ENCODE peak calls at places on chromosomes 5 and 9, in eight cellular contexts. One of them, this sample, is unnamed.

GRCh38 chr9:36189978-36190377 is 743 bp upstream of the CLTA start:
- DNase-seq in NCI-H510A treated with DMSO at 0.1 percent for 48 hours: peak
- DNase-seq in CD4-positive, alpha-beta memory T cell: no peak
- DNase-seq in NCI-H460: no peak
- DNase-seq in memory B cell: no peak
- DNase-seq in NCI-H1694: no peak
- DNase-seq in ascending aorta: no peak
- DNase-seq in stimulated activated CD8-positive, alpha-beta memory T cell treated with anti-CD3 and anti-CD28 coated beads, Interleukin-4, amount 100 ng/mL, for 24 hours: no peak
- DNase-seq in this sample: no peak

GRCh38 chr5:154970759-154971158 is 29.9 kb downstream of the MRPL22 start:
- DNase-seq in NCI-H510A treated with DMSO at 0.1 percent for 48 hours: no peak
- DNase-seq in memory B cell: no peak
- DNase-seq in NCI-H460: no peak
- DNase-seq in ascending aorta: no peak
- DNase-seq in stimulated activated CD8-positive, alpha-beta memory T cell treated with anti-CD3 and anti-CD28 coated beads, Interleukin-4, amount 100 ng/mL, for 24 hours: no peak
- DNase-seq in NCI-H1694: no peak
- DNase-seq in CD4-positive, alpha-beta memory T cell: no peak
- DNase-seq in this sample: no peak

GRCh38 chr5:137300411-137301240 is 198.5 kb downstream of the SPOCK1 start:
- DNase-seq in ascending aorta: no peak
- DNase-seq in CD4-positive, alpha-beta memory T cell: no peak
- DNase-seq in NCI-H1694: no peak
- DNase-seq in NCI-H460: no peak
- DNase-seq in NCI-H510A treated with DMSO at 0.1 percent for 48 hours: no peak
- DNase-seq in memory B cell: no peak
- DNase-seq in stimulated activated CD8-positive, alpha-beta memory T cell treated with anti-CD3 and anti-CD28 coated beads, Interleukin-4, amount 100 ng/mL, for 24 hours: no peak
- DNase-seq in this sample: no peak

GRCh38 chr5:177358333-177358939 is 712 bp downstream of the RGS14 start:
- DNase-seq in NCI-H510A treated with DMSO at 0.1 percent for 48 hours: no peak
- DNase-seq in CD4-positive, alpha-beta memory T cell: no peak
- DNase-seq in memory B cell: no peak
- DNase-seq in NCI-H460: no peak
- DNase-seq in ascending aorta: no peak
- DNase-seq in stimulated activated CD8-positive, alpha-beta memory T cell treated with anti-CD3 and anti-CD28 coated beads, Interleukin-4, amount 100 ng/mL, for 24 hours: no peak
- DNase-seq in NCI-H1694: no peak
- DNase-seq in this sample: no peak

GRCh38 chr5:14675865-14676300 is 11.4 kb downstream of the OTULIN start:
- DNase-seq in NCI-H1694: no peak
- DNase-seq in memory B cell: peak
- DNase-seq in NCI-H460: no peak
- DNase-seq in NCI-H510A treated with DMSO at 0.1 percent for 48 hours: no peak
- DNase-seq in stimulated activated CD8-positive, alpha-beta memory T cell treated with anti-CD3 and anti-CD28 coated beads, Interleukin-4, amount 100 ng/mL, for 24 hours: no peak
- DNase-seq in ascending aorta: no peak
- DNase-seq in CD4-positive, alpha-beta memory T cell: peak
- DNase-seq in this sample: no peak

GRCh38 chr9:34869390-34869789 is 88.7 kb upstream of the PHF24 start:
- DNase-seq in stimulated activated CD8-positive, alpha-beta memory T cell treated with anti-CD3 and anti-CD28 coated beads, Interleukin-4, amount 100 ng/mL, for 24 hours: no peak
- DNase-seq in CD4-positive, alpha-beta memory T cell: no peak
- DNase-seq in ascending aorta: no peak
- DNase-seq in NCI-H1694: no peak
- DNase-seq in memory B cell: no peak
- DNase-seq in NCI-H510A treated with DMSO at 0.1 percent for 48 hours: no peak
- DNase-seq in NCI-H460: no peak
- DNase-seq in this sample: no peak

GRCh38 chr9:37030591-37030939 is 3.5 kb downstream of the PAX5 start:
- DNase-seq in ascending aorta: no peak
- DNase-seq in NCI-H1694: no peak
- DNase-seq in NCI-H510A treated with DMSO at 0.1 percent for 48 hours: no peak
- DNase-seq in memory B cell: no peak
- DNase-seq in stimulated activated CD8-positive, alpha-beta memory T cell treated with anti-CD3 and anti-CD28 coated beads, Interleukin-4, amount 100 ng/mL, for 24 hours: no peak
- DNase-seq in NCI-H460: no peak
- DNase-seq in CD4-positive, alpha-beta memory T cell: peak
- DNase-seq in this sample: no peak

GRCh38 chr9:134966697-134967546 is 49.2 kb upstream of the FCN1 start:
- DNase-seq in NCI-H1694: no peak
- DNase-seq in NCI-H460: no peak
- DNase-seq in memory B cell: no peak
- DNase-seq in ascending aorta: no peak
- DNase-seq in NCI-H510A treated with DMSO at 0.1 percent for 48 hours: no peak
- DNase-seq in stimulated activated CD8-positive, alpha-beta memory T cell treated with anti-CD3 and anti-CD28 coated beads, Interleukin-4, amount 100 ng/mL, for 24 hours: no peak
- DNase-seq in CD4-positive, alpha-beta memory T cell: no peak
- DNase-seq in this sample: no peak

GRCh38 chr9:97046228-97046627 is 7.3 kb upstream of the CTSV start:
- DNase-seq in memory B cell: no peak
- DNase-seq in NCI-H460: no peak
- DNase-seq in stimulated activated CD8-positive, alpha-beta memory T cell treated with anti-CD3 and anti-CD28 coated beads, Interleukin-4, amount 100 ng/mL, for 24 hours: no peak
- DNase-seq in NCI-H510A treated with DMSO at 0.1 percent for 48 hours: peak
- DNase-seq in CD4-positive, alpha-beta memory T cell: no peak
- DNase-seq in NCI-H1694: no peak
- DNase-seq in ascending aorta: no peak
- DNase-seq in this sample: no peak

GRCh38 chr5:82661462-82661861 is 383.3 kb upstream of the RPS23 start:
- DNase-seq in NCI-H510A treated with DMSO at 0.1 percent for 48 hours: no peak
- DNase-seq in CD4-positive, alpha-beta memory T cell: no peak
- DNase-seq in ascending aorta: no peak
- DNase-seq in stimulated activated CD8-positive, alpha-beta memory T cell treated with anti-CD3 and anti-CD28 coated beads, Interleukin-4, amount 100 ng/mL, for 24 hours: no peak
- DNase-seq in NCI-H1694: no peak
- DNase-seq in memory B cell: no peak
- DNase-seq in NCI-H460: no peak
- DNase-seq in this sample: no peak

GRCh38 chr5:78630047-78630446 is 18.5 kb downstream of the LHFPL2 start:
- DNase-seq in memory B cell: no peak
- DNase-seq in NCI-H460: no peak
- DNase-seq in stimulated activated CD8-positive, alpha-beta memory T cell treated with anti-CD3 and anti-CD28 coated beads, Interleukin-4, amount 100 ng/mL, for 24 hours: no peak
- DNase-seq in NCI-H1694: no peak
- DNase-seq in CD4-positive, alpha-beta memory T cell: no peak
- DNase-seq in NCI-H510A treated with DMSO at 0.1 percent for 48 hours: no peak
- DNase-seq in ascending aorta: no peak
- DNase-seq in this sample: no peak

GRCh38 chr9:116683535-116683934 is 3.6 kb upstream of the TRIM32 start:
- DNase-seq in NCI-H510A treated with DMSO at 0.1 percent for 48 hours: no peak
- DNase-seq in NCI-H1694: no peak
- DNase-seq in ascending aorta: no peak
- DNase-seq in memory B cell: no peak
- DNase-seq in stimulated activated CD8-positive, alpha-beta memory T cell treated with anti-CD3 and anti-CD28 coated beads, Interleukin-4, amount 100 ng/mL, for 24 hours: no peak
- DNase-seq in CD4-positive, alpha-beta memory T cell: no peak
- DNase-seq in NCI-H460: no peak
- DNase-seq in this sample: no peak

GRCh38 chr9:33288828-33289483 is 1.4 kb upstream of the NFX1 start:
- DNase-seq in ascending aorta: no peak
- DNase-seq in NCI-H510A treated with DMSO at 0.1 percent for 48 hours: no peak
- DNase-seq in stimulated activated CD8-positive, alpha-beta memory T cell treated with anti-CD3 and anti-CD28 coated beads, Interleukin-4, amount 100 ng/mL, for 24 hours: no peak
- DNase-seq in NCI-H460: no peak
- DNase-seq in memory B cell: no peak
- DNase-seq in CD4-positive, alpha-beta memory T cell: no peak
- DNase-seq in NCI-H1694: no peak
- DNase-seq in this sample: no peak

GRCh38 chr9:81588148-81588874 is 101.0 kb downstream of the TLE1 start:
- DNase-seq in stimulated activated CD8-positive, alpha-beta memory T cell treated with anti-CD3 and anti-CD28 coated beads, Interleukin-4, amount 100 ng/mL, for 24 hours: no peak
- DNase-seq in NCI-H1694: no peak
- DNase-seq in NCI-H460: peak
- DNase-seq in NCI-H510A treated with DMSO at 0.1 percent for 48 hours: peak
- DNase-seq in ascending aorta: peak
- DNase-seq in CD4-positive, alpha-beta memory T cell: no peak
- DNase-seq in memory B cell: no peak
- DNase-seq in this sample: peak

GRCh38 chr5:157306690-157307089 is 40.8 kb downstream of the CYFIP2 start:
- DNase-seq in NCI-H510A treated with DMSO at 0.1 percent for 48 hours: no peak
- DNase-seq in NCI-H460: no peak
- DNase-seq in memory B cell: no peak
- DNase-seq in NCI-H1694: no peak
- DNase-seq in stimulated activated CD8-positive, alpha-beta memory T cell treated with anti-CD3 and anti-CD28 coated beads, Interleukin-4, amount 100 ng/mL, for 24 hours: no peak
- DNase-seq in ascending aorta: no peak
- DNase-seq in CD4-positive, alpha-beta memory T cell: peak
- DNase-seq in this sample: no peak

GRCh38 chr5:95823738-95824609 is 1.4 kb upstream of the GLRX start:
- DNase-seq in ascending aorta: no peak
- DNase-seq in NCI-H510A treated with DMSO at 0.1 percent for 48 hours: peak
- DNase-seq in CD4-positive, alpha-beta memory T cell: peak
- DNase-seq in stimulated activated CD8-positive, alpha-beta memory T cell treated with anti-CD3 and anti-CD28 coated beads, Interleukin-4, amount 100 ng/mL, for 24 hours: no peak
- DNase-seq in NCI-H1694: no peak
- DNase-seq in NCI-H460: peak
- DNase-seq in memory B cell: no peak
- DNase-seq in this sample: peak

GRCh38 chr5:173646684-173647083 is 30.2 kb upstream of the BOD1 start:
- DNase-seq in CD4-positive, alpha-beta memory T cell: no peak
- DNase-seq in NCI-H460: no peak
- DNase-seq in NCI-H1694: no peak
- DNase-seq in NCI-H510A treated with DMSO at 0.1 percent for 48 hours: no peak
- DNase-seq in ascending aorta: no peak
- DNase-seq in memory B cell: no peak
- DNase-seq in stimulated activated CD8-positive, alpha-beta memory T cell treated with anti-CD3 and anti-CD28 coated beads, Interleukin-4, amount 100 ng/mL, for 24 hours: no peak
- DNase-seq in this sample: no peak

GRCh38 chr9:123832858-123833257 is 97.1 kb downstream of the DENND1A start:
- DNase-seq in ascending aorta: no peak
- DNase-seq in NCI-H460: no peak
- DNase-seq in memory B cell: no peak
- DNase-seq in NCI-H1694: no peak
- DNase-seq in NCI-H510A treated with DMSO at 0.1 percent for 48 hours: no peak
- DNase-seq in stimulated activated CD8-positive, alpha-beta memory T cell treated with anti-CD3 and anti-CD28 coated beads, Interleukin-4, amount 100 ng/mL, for 24 hours: no peak
- DNase-seq in CD4-positive, alpha-beta memory T cell: no peak
- DNase-seq in this sample: no peak

GRCh38 chr5:102811962-102812361 is 56.9 kb downstream of the PAM start:
- DNase-seq in NCI-H460: peak
- DNase-seq in NCI-H510A treated with DMSO at 0.1 percent for 48 hours: peak
- DNase-seq in memory B cell: no peak
- DNase-seq in NCI-H1694: peak
- DNase-seq in CD4-positive, alpha-beta memory T cell: no peak
- DNase-seq in stimulated activated CD8-positive, alpha-beta memory T cell treated with anti-CD3 and anti-CD28 coated beads, Interleukin-4, amount 100 ng/mL, for 24 hours: no peak
- DNase-seq in ascending aorta: no peak
- DNase-seq in this sample: no peak

GRCh38 chr9:38067892-38068615 is 973 bp downstream of the SHB start:
- DNase-seq in stimulated activated CD8-positive, alpha-beta memory T cell treated with anti-CD3 and anti-CD28 coated beads, Interleukin-4, amount 100 ng/mL, for 24 hours: no peak
- DNase-seq in ascending aorta: no peak
- DNase-seq in NCI-H460: no peak
- DNase-seq in CD4-positive, alpha-beta memory T cell: peak
- DNase-seq in memory B cell: peak
- DNase-seq in NCI-H1694: no peak
- DNase-seq in NCI-H510A treated with DMSO at 0.1 percent for 48 hours: no peak
- DNase-seq in this sample: no peak

GRCh38 chr9:76595645-76596044 is 136.7 kb downstream of the GCNT1 start:
- DNase-seq in memory B cell: no peak
- DNase-seq in stimulated activated CD8-positive, alpha-beta memory T cell treated with anti-CD3 and anti-CD28 coated beads, Interleukin-4, amount 100 ng/mL, for 24 hours: no peak
- DNase-seq in NCI-H1694: no peak
- DNase-seq in NCI-H460: no peak
- DNase-seq in CD4-positive, alpha-beta memory T cell: no peak
- DNase-seq in NCI-H510A treated with DMSO at 0.1 percent for 48 hours: no peak
- DNase-seq in ascending aorta: no peak
- DNase-seq in this sample: no peak

GRCh38 chr5:158609729-158610128 is 490.0 kb downstream of the EBF1 start:
- DNase-seq in NCI-H1694: no peak
- DNase-seq in memory B cell: no peak
- DNase-seq in ascending aorta: no peak
- DNase-seq in NCI-H460: no peak
- DNase-seq in NCI-H510A treated with DMSO at 0.1 percent for 48 hours: no peak
- DNase-seq in stimulated activated CD8-positive, alpha-beta memory T cell treated with anti-CD3 and anti-CD28 coated beads, Interleukin-4, amount 100 ng/mL, for 24 hours: no peak
- DNase-seq in CD4-positive, alpha-beta memory T cell: no peak
- DNase-seq in this sample: no peak

GRCh38 chr5:160460377-160461049 is 38.9 kb downstream of the PTTG1 start:
- DNase-seq in ascending aorta: no peak
- DNase-seq in NCI-H460: no peak
- DNase-seq in NCI-H510A treated with DMSO at 0.1 percent for 48 hours: no peak
- DNase-seq in memory B cell: no peak
- DNase-seq in CD4-positive, alpha-beta memory T cell: no peak
- DNase-seq in NCI-H1694: no peak
- DNase-seq in stimulated activated CD8-positive, alpha-beta memory T cell treated with anti-CD3 and anti-CD28 coated beads, Interleukin-4, amount 100 ng/mL, for 24 hours: no peak
- DNase-seq in this sample: no peak

GRCh38 chr9:37430841-37431597 is 8.5 kb downstream of the GRHPR start:
- DNase-seq in NCI-H1694: no peak
- DNase-seq in NCI-H460: no peak
- DNase-seq in stimulated activated CD8-positive, alpha-beta memory T cell treated with anti-CD3 and anti-CD28 coated beads, Interleukin-4, amount 100 ng/mL, for 24 hours: no peak
- DNase-seq in memory B cell: no peak
- DNase-seq in NCI-H510A treated with DMSO at 0.1 percent for 48 hours: peak
- DNase-seq in ascending aorta: no peak
- DNase-seq in CD4-positive, alpha-beta memory T cell: no peak
- DNase-seq in this sample: no peak